ENCODE peak calls at places on chromosome 1, in eight cellular contexts. V, G, A, X, E, O, M and U are unnamed samples.

GRCh38 chr1:201205036-201205435 is 14.4 kb downstream of the IGFN1 start:
- DNase-seq in G (no peak), O (no peak), X (no peak), V (peak), E (no peak), M (no peak), A (no peak), U (no peak)

GRCh38 chr1:18989956-18990355 is 33.5 kb upstream of the IFFO2 start:
- DNase-seq in M (no peak), E (no peak), A (no peak), O (no peak), V (no peak), G (no peak), X (no peak), U (no peak)

GRCh38 chr1:89575207-89575606 is 50.6 kb downstream of the LRRC8B start:
- DNase-seq in V (no peak), O (no peak), M (no peak), E (no peak), G (no peak), A (no peak), X (no peak), U (no peak)

GRCh38 chr1:97903626-97904025 is 17.2 kb downstream of the DPYD start:
- DNase-seq in M (no peak), V (no peak), O (no peak), A (no peak), G (no peak), X (no peak), E (no peak), U (no peak)

GRCh38 chr1:244874974-244875579 is 10.7 kb upstream of the HNRNPU start:
- DNase-seq in E (no peak), O (no peak), V (no peak), G (no peak), M (no peak), A (no peak), X (no peak), U (no peak)

GRCh38 chr1:8314346-8315280 is 3.3 kb upstream of the SLC45A1 start:
- DNase-seq in X (peak), M (peak), O (peak), G (no peak), A (peak), E (peak), V (peak), U (no peak)

GRCh38 chr1:19922015-19922688 is 1.3 kb downstream of the PLA2G2E start:
- DNase-seq in O (no peak), G (no peak), V (no peak), M (no peak), X (no peak), A (no peak), E (no peak), U (no peak)

GRCh38 chr1:227437495-227438008 is 119.3 kb upstream of the CDC42BPA start:
- DNase-seq in X (peak), V (no peak), M (peak), O (no peak), A (no peak), G (no peak), E (no peak), U (no peak)

GRCh38 chr1:13539683-13540082 is 25.9 kb upstream of the LRRC38 start:
- DNase-seq in E (no peak), X (no peak), G (no peak), V (no peak), O (no peak), M (no peak), A (no peak), U (no peak)

GRCh38 chr1:93079685-93080141 is 630 bp downstream of the MTF2 start:
- DNase-seq in X (peak), A (no peak), M (no peak), E (no peak), G (no peak), V (peak), O (peak), U (peak)

GRCh38 chr1:18142471-18142870 is 34.9 kb downstream of the IGSF21 start:
- DNase-seq in M (no peak), G (no peak), E (no peak), X (no peak), A (no peak), O (no peak), V (no peak), U (no peak)

GRCh38 chr1:173431663-173432045 is 45.5 kb upstream of the PRDX6 start:
- DNase-seq in E (no peak), V (no peak), X (no peak), G (no peak), M (no peak), O (no peak), A (no peak), U (no peak)

GRCh38 chr1:226438007-226438406 is 30.1 kb upstream of the PARP1 start:
- DNase-seq in G (no peak), X (peak), O (no peak), A (no peak), E (no peak), M (peak), V (no peak), U (no peak)

GRCh38 chr1:40782371-40782956 is 1.1 kb upstream of the KCNQ4 start:
- DNase-seq in M (no peak), V (peak), G (no peak), E (no peak), A (no peak), O (peak), X (no peak), U (no peak)

GRCh38 chr1:12428334-12428733 is 189.7 kb downstream of the DHRS3 start:
- DNase-seq in G (no peak), X (no peak), V (no peak), E (no peak), M (no peak), A (no peak), O (no peak), U (no peak)

GRCh38 chr1:37602750-37603694 is 7.3 kb upstream of the GNL2 start:
- DNase-seq in O (no peak), A (no peak), G (no peak), M (no peak), E (no peak), X (peak), V (no peak), U (no peak)

GRCh38 chr1:246778663-246779062 is 54.5 kb downstream of the SCCPDH start:
- DNase-seq in A (no peak), G (no peak), X (no peak), E (no peak), O (no peak), M (no peak), V (no peak), U (peak)

GRCh38 chr1:37633040-37633949 is 1.4 kb downstream of the RSPO1 start:
- DNase-seq in G (no peak), M (no peak), V (no peak), E (no peak), X (no peak), O (no peak), A (no peak), U (no peak)

GRCh38 chr1:21909286-21909759 is 27.8 kb downstream of the HSPG2 start:
- DNase-seq in M (no peak), A (no peak), X (no peak), O (no peak), V (peak), E (no peak), G (no peak), U (no peak)

GRCh38 chr1:232428036-232428600 is 201.8 kb downstream of the SIPA1L2 start:
- DNase-seq in A (no peak), G (no peak), X (no peak), O (no peak), M (no peak), V (no peak), E (no peak), U (no peak)

GRCh38 chr1:209911746-209912145 is 26.3 kb upstream of the SYT14 start:
- DNase-seq in O (no peak), A (no peak), E (no peak), V (no peak), X (no peak), M (no peak), G (no peak), U (no peak)

GRCh38 chr1:89022167-89022959 is at the start of gene GBP3:
- DNase-seq in M (peak), A (no peak), E (no peak), G (no peak), V (no peak), X (peak), O (no peak), U (no peak)